ENCODE peak calls at places on chromosomes 12 and 14, in five cellular contexts. B is mesendoderm, F is neuronal stem cell, E is H9, A is IMR-90. V is an unnamed sample.

GRCh38 chr12:86600664-86601231 is 344.6 kb upstream of the MGAT4C start:
- DNase-seq in B (no peak), E (peak; percentile 30), A (no peak), F (no peak), V (no peak)

GRCh38 chr12:9211687-9212086 is 3.5 kb upstream of the PZP start:
- DNase-seq in E (no peak), A (no peak), F (no peak), B (no peak), V (no peak)

GRCh38 chr14:26163761-26164160 is 434.1 kb downstream of the NOVA1 start:
- DNase-seq in B (peak; percentile 84), E (peak; percentile 52), F (no peak), A (peak; percentile 20), V (peak; percentile 46)

GRCh38 chr14:45364565-45364964 is 111.6 kb upstream of the MIS18BP1 start:
- DNase-seq in B (peak; percentile 6), F (no peak), E (no peak), A (no peak), V (no peak)

GRCh38 chr14:70660967-70661871 is 19.5 kb downstream of the TTC9 start:
- DNase-seq in F (no peak), E (no peak), B (no peak), A (no peak), V (no peak)

GRCh38 chr12:120669055-120669828 is 17.7 kb upstream of the MLEC start:
- DNase-seq in F (no peak), E (peak; percentile 63), A (no peak), B (no peak), V (no peak)

GRCh38 chr12:10558291-10558690 is 52.6 kb downstream of the EIF2S3B start:
- DNase-seq in F (no peak), B (no peak), A (no peak), E (no peak), V (no peak)

GRCh38 chr12:107610030-107610859 is 75.4 kb upstream of the PWP1 start:
- DNase-seq in A (peak; percentile 48), E (peak; percentile 85), B (peak; percentile 66), F (peak; percentile 38), V (peak; percentile 32)

GRCh38 chr12:23757541-23757962 is 191.9 kb downstream of the SOX5 start:
- DNase-seq in E (peak; percentile 43), F (peak; percentile 78), B (peak; percentile 65), A (no peak), V (no peak)

GRCh38 chr12:20369164-20370000 is 1.0 kb downstream of the PDE3A start:
- DNase-seq in A (peak; percentile 39), F (peak; percentile 48), B (peak; percentile 78), E (peak; percentile 75), V (peak; percentile 76)

GRCh38 chr12:59403259-59403932 is 192.4 kb upstream of the SLC16A7 start:
- DNase-seq in F (peak; percentile 58), E (peak; percentile 52), A (peak; percentile 75), B (peak; percentile 80), V (peak; percentile 74)

GRCh38 chr14:91374897-91375747 is 42.5 kb downstream of the CCDC88C start:
- DNase-seq in B (no peak), E (no peak), F (peak; percentile 72), A (no peak), V (no peak)

GRCh38 chr12:130764475-130765185 is 48.5 kb upstream of the RIMBP2 start:
- DNase-seq in B (peak; percentile 86), F (no peak), A (peak; percentile 33), E (no peak), V (peak; percentile 63)

GRCh38 chr12:68225576-68226476 is at the start of gene IL26:
- DNase-seq in A (no peak), F (no peak), B (no peak), E (no peak), V (no peak)

GRCh38 chr14:49934638-49935037 is 41.8 kb downstream of the ARF6 start:
- DNase-seq in F (no peak), B (no peak), E (no peak), A (peak; percentile 19), V (peak; percentile 38)

GRCh38 chr12:121107681-121108080 is 25.0 kb upstream of the P2RX7 start:
- DNase-seq in A (peak; percentile 18), B (peak; percentile 56), F (no peak), E (no peak), V (peak; percentile 18)

GRCh38 chr14:53744846-53745245 is 211.8 kb downstream of the BMP4 start:
- DNase-seq in A (no peak), E (no peak), B (no peak), F (no peak), V (peak; percentile 25)

GRCh38 chr14:83887871-83888270 is 1642.1 kb upstream of the FLRT2 start:
- DNase-seq in B (no peak), F (no peak), A (no peak), E (no peak), V (no peak)

GRCh38 chr12:93886533-93887511 is 209.6 kb downstream of the CRADD start:
- DNase-seq in F (no peak), B (no peak), A (peak; percentile 89), E (no peak), V (peak; percentile 50)

GRCh38 chr14:36454599-36455240 is 65.3 kb downstream of the NKX2-1 start:
- DNase-seq in A (no peak), F (peak; percentile 17), E (no peak), B (no peak), V (no peak)

GRCh38 chr14:103260629-103261124 is 73.4 kb upstream of the EIF5 start:
- DNase-seq in F (no peak), E (no peak), B (no peak), A (peak; percentile 63), V (peak; percentile 89)

GRCh38 chr14:99214701-99215100 is 57.3 kb downstream of the BCL11B start:
- DNase-seq in B (no peak), A (no peak), E (no peak), F (no peak), V (no peak)

GRCh38 chr14:73386342-73386741 is 72.0 kb downstream of the NUMB start:
- DNase-seq in B (no peak), A (no peak), E (no peak), F (no peak), V (no peak)

GRCh38 chr12:112087055-112087850 is 21.3 kb downstream of the NAA25 start:
- DNase-seq in B (no peak), E (no peak), A (no peak), F (no peak), V (peak; percentile 12)

GRCh38 chr12:113207621-113208040 is 13.6 kb upstream of the TPCN1 start:
- DNase-seq in B (no peak), F (no peak), E (no peak), A (no peak), V (peak; percentile 37)

DNA sequence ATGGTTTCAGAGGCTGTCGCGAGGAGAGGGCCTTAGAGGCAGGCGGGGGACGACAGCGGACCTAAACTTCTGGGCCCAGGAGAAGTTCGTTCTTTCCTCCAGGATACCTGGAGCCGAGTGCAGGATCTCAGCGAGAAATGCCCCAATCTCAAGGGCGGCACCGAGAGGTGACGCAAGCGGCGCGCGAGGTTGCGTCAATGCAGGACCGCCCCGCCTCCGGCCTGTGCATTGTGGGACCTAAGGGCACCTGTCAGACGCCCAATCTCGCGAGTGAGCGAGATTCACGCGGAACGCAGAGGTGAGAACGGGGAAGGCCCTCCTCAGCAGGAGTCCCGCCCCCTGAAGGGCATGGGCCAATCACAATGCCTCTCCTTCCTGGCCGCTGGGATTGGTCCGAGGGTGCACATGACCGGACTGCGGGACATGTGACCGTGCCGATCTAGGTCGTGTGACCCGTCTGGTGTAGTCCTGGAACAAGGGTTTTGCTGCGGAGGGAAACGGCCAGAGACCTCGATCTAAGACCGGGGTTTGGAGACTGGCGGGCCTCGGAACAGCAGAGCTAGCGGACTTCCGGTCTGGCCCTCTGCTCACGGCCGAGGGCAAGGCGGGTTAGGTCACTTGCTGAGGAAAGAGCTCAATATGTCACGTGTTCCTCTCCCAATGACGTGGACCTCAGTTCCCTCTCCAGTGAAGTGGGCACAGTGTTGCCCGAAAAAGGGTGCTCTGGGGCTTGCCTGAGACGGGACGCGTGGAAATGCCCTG is 16.3 kb upstream of the DYNC1H1 start:
- DNase-seq in E (peak; percentile 100), B (peak; percentile 100), A (peak; percentile 100), F (peak; percentile 100), V (peak; percentile 100)
- H2BK15ac ChIP-seq in E (no peak overlapping the region), B (no peak overlapping the region), A (no peak overlapping the region), F (peak overlapping the region; percentile 91), V (peak overlapping the region; percentile 34)

GRCh38 chr14:55051165-55051425 is 352 bp upstream of the MAPK1IP1L start:
- DNase-seq in B (no peak), E (no peak), A (no peak), F (no peak), V (no peak)
- H2BK15ac ChIP-seq in B (no peak overlapping the region), E (no peak overlapping the region), A (peak overlapping the region; percentile 7), F (no peak overlapping the region), V (no peak overlapping the region)

DNA sequence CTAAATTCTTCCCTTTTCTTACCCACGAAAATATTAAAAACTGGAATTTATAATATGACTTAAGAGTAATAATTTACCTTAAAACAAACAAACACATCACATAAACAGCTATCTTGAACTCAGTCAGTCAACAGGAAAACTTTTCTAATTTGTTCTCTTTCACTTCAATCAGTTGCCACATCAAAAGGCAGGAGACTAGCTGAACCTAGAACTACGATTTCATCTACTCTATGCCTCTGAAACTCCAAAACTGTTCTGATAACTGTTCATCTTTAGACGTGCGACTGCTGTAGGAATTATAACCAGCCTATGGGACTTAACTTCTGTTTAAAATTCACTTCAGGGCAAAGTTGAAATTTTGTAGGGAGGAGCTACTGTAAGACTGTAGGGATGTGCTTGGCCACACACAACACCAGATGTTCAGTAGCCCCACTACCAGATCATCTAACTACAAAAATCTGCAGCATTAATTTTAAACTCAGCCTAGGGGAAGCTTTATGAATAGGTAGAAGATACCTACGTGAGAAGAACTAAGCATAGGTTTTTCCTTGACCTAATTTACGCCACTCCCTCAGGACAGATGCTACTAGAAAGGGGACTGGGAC is 7.6 kb upstream of the RAD51AP1 start:
- DNase-seq in B (no peak), E (no peak), A (no peak), F (no peak), V (no peak)
- H2BK15ac ChIP-seq in B (no peak overlapping the region), E (no peak overlapping the region), A (no peak overlapping the region), F (no peak overlapping the region), V (no peak overlapping the region)

GRCh38 chr14:104573930-104574329 is 5.6 kb upstream of the C14orf180 start:
- DNase-seq in F (no peak), A (no peak), B (peak; percentile 12), E (no peak), V (no peak)

GRCh38 chr14:104572024-104572623 is 7.4 kb upstream of the C14orf180 start:
- DNase-seq in E (no peak), A (no peak), B (no peak), F (no peak), V (no peak)

GRCh38 chr14:104572668-104573067 is 6.9 kb upstream of the C14orf180 start:
- DNase-seq in E (no peak), B (no peak), F (no peak), A (no peak), V (no peak)

GRCh38 chr14:104568620-104569019 is 10.9 kb upstream of the C14orf180 start:
- DNase-seq in E (no peak), B (no peak), F (no peak), A (no peak), V (no peak)

DNA sequence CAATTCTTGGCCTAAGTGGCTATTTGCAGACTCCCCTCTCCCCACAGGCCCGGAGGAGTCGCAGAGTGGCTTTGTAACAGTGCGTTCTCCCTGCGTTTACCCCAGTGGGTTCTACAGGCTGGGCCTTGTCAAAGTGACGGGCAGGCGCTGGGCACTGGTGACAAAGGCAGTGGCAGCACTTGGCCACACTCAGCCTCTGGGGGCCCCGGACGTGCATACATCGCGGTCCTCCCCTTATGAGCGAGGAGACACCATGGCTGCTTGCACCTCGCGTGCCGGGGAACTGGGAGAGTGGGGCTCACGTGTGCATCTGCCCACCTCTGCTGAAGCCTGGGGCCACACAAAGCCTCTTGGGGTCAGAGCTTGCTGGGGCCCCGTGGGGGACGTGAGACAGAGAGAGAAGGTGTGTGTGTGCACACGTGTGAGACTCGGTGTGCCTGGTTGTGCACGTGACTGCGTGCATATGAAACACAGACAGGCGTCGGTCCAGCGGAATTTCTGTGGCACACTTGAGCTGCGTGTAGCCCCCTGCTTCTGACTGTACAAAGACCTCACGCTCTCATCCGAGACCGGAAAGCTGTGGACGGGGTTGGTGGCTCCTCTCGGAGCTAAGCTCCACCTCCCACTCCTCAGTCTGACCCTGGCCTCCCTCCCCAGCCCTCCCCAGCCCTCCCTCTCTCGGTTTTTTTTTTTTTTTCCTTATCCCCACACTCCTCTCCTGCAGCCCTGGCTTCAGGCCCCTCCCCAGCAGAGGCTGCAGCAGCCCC is 8.5 kb upstream of the C14orf180 start:
- DNase-seq in E (no peak), A (no peak), B (no peak), F (no peak), V (no peak)
- H2BK15ac ChIP-seq in E (no peak overlapping the region), A (no peak overlapping the region), B (no peak overlapping the region), F (peak overlapping the region; percentile 16), V (no peak overlapping the region)